ENCODE peak calls at places on chromosomes 11 and 22, in seven cellular contexts. One of them, this sample, is unnamed. For H3K9me3, the result is how much of the 10 kb centered on the place peaks cover.

GRCh38 chr11:58193403-58193802 is 4.5 kb downstream of the OR9Q2 start:
- DNase-seq in astrocyte: no peak
- DNase-seq in gastrocnemius medialis: no peak
- DNase-seq in adipocyte: no peak
- DNase-seq in PC-3: no peak
- DNase-seq in body of pancreas: no peak
- DNase-seq in tibial nerve: no peak
- DNase-seq in this sample: no peak

GRCh38 chr11:129973068-129973467 is 29.6 kb downstream of the PRDM10 start:
- DNase-seq in adipocyte: no peak
- DNase-seq in tibial nerve: no peak
- DNase-seq in astrocyte: no peak
- DNase-seq in body of pancreas: no peak
- DNase-seq in gastrocnemius medialis: no peak
- DNase-seq in PC-3: no peak
- DNase-seq in this sample: no peak

GRCh38 chr11:123100378-123101085 is 38.6 kb upstream of the HSPA8 start:
- DNase-seq in body of pancreas: peak
- DNase-seq in astrocyte: peak
- DNase-seq in tibial nerve: peak
- DNase-seq in adipocyte: peak
- DNase-seq in gastrocnemius medialis: no peak
- DNase-seq in PC-3: no peak
- DNase-seq in this sample: no peak

GRCh38 chr11:61602775-61603569 is 22.1 kb upstream of the SYT7 start:
- DNase-seq in gastrocnemius medialis: peak
- DNase-seq in adipocyte: peak
- DNase-seq in astrocyte: peak
- DNase-seq in tibial nerve: peak
- DNase-seq in body of pancreas: peak
- DNase-seq in PC-3: peak
- DNase-seq in this sample: no peak

GRCh38 chr11:12376259-12376971 is 956 bp upstream of the PARVA start:
- DNase-seq in adipocyte: peak
- DNase-seq in gastrocnemius medialis: peak
- DNase-seq in tibial nerve: peak
- DNase-seq in astrocyte: peak
- DNase-seq in body of pancreas: peak
- DNase-seq in PC-3: no peak
- DNase-seq in this sample: no peak

GRCh38 chr11:71236836-71237475 is 15.4 kb downstream of the SHANK2 start:
- DNase-seq in astrocyte: no peak
- DNase-seq in gastrocnemius medialis: no peak
- DNase-seq in body of pancreas: no peak
- DNase-seq in adipocyte: no peak
- DNase-seq in tibial nerve: no peak
- DNase-seq in PC-3: no peak
- DNase-seq in this sample: no peak

GRCh38 chr11:103499710-103500340 is 390.6 kb downstream of the DYNC2H1 start:
- DNase-seq in PC-3: peak
- DNase-seq in astrocyte: no peak
- DNase-seq in gastrocnemius medialis: no peak
- DNase-seq in tibial nerve: no peak
- DNase-seq in body of pancreas: no peak
- DNase-seq in adipocyte: no peak
- DNase-seq in this sample: no peak

GRCh38 chr11:67384851-67385366 is 6.9 kb upstream of the RAD9A start:
- DNase-seq in PC-3: peak
- DNase-seq in body of pancreas: peak
- DNase-seq in astrocyte: peak
- DNase-seq in adipocyte: peak
- DNase-seq in tibial nerve: no peak
- DNase-seq in gastrocnemius medialis: no peak
- DNase-seq in this sample: no peak

GRCh38 chr22:23862103-23862502 is 4.4 kb downstream of the SLC2A11 start:
- DNase-seq in astrocyte: no peak
- DNase-seq in body of pancreas: peak
- DNase-seq in PC-3: peak
- DNase-seq in tibial nerve: no peak
- DNase-seq in adipocyte: peak
- DNase-seq in gastrocnemius medialis: no peak
- DNase-seq in this sample: no peak

GRCh38 chr11:60942970-60943565 is 8.9 kb downstream of the SLC15A3 start:
- DNase-seq in PC-3: peak
- DNase-seq in gastrocnemius medialis: no peak
- DNase-seq in astrocyte: no peak
- DNase-seq in tibial nerve: no peak
- DNase-seq in body of pancreas: peak
- DNase-seq in adipocyte: peak
- DNase-seq in this sample: no peak

GRCh38 chr22:48498526-48499331 is 1328.9 kb downstream of the BRD1 start:
- DNase-seq in body of pancreas: no peak
- DNase-seq in tibial nerve: no peak
- DNase-seq in adipocyte: no peak
- DNase-seq in gastrocnemius medialis: no peak
- DNase-seq in astrocyte: no peak
- DNase-seq in PC-3: no peak
- DNase-seq in this sample: no peak

GRCh38 chr11:72114570-72114969 is 2.1 kb upstream of the ANAPC15 start:
- DNase-seq in tibial nerve: no peak
- DNase-seq in astrocyte: no peak
- DNase-seq in PC-3: no peak
- DNase-seq in body of pancreas: no peak
- DNase-seq in adipocyte: no peak
- DNase-seq in gastrocnemius medialis: no peak
- DNase-seq in this sample: no peak

GRCh38 chr11:41935795-41936194 is 476.3 kb upstream of the LRRC4C start:
- DNase-seq in PC-3: no peak
- DNase-seq in adipocyte: no peak
- DNase-seq in body of pancreas: no peak
- DNase-seq in gastrocnemius medialis: no peak
- DNase-seq in astrocyte: no peak
- DNase-seq in tibial nerve: no peak
- DNase-seq in this sample: no peak
- H3K9me3 ChIP-seq in PC-3: under half
- H3K9me3 ChIP-seq in adipocyte: under half
- H3K9me3 ChIP-seq in body of pancreas: under half
- H3K9me3 ChIP-seq in gastrocnemius medialis: under half
- H3K9me3 ChIP-seq in astrocyte: under half
- H3K9me3 ChIP-seq in tibial nerve: under half
- H3K9me3 ChIP-seq in this sample: under half

DNA sequence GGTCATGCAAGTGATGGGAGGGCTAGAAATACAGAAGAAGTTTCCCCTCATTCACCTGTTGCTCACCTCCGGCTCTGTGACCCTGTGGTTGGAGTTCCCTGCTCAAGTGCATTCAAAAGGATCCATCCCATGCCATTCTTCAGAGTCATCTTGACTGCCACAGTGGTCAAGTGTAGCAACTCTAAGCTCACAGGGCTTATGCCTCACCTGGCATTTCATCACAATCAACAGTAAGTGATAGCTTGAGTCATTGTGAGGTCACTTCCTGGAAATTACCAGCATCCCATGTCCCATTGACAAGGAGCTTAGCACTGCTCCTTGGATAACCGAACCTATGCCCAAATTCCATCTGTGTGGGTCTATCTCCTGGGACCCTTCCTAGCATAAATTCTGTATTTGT is 55.6 kb downstream of the OR4C45 start:
- DNase-seq in gastrocnemius medialis: no peak
- DNase-seq in PC-3: peak
- DNase-seq in tibial nerve: no peak
- DNase-seq in astrocyte: no peak
- DNase-seq in adipocyte: no peak
- DNase-seq in body of pancreas: no peak
- DNase-seq in this sample: no peak
- H3K9me3 ChIP-seq in gastrocnemius medialis: under half
- H3K9me3 ChIP-seq in PC-3: under half
- H3K9me3 ChIP-seq in tibial nerve: under half
- H3K9me3 ChIP-seq in astrocyte: under half
- H3K9me3 ChIP-seq in adipocyte: under half
- H3K9me3 ChIP-seq in body of pancreas: under half
- H3K9me3 ChIP-seq in this sample: under half

DNA sequence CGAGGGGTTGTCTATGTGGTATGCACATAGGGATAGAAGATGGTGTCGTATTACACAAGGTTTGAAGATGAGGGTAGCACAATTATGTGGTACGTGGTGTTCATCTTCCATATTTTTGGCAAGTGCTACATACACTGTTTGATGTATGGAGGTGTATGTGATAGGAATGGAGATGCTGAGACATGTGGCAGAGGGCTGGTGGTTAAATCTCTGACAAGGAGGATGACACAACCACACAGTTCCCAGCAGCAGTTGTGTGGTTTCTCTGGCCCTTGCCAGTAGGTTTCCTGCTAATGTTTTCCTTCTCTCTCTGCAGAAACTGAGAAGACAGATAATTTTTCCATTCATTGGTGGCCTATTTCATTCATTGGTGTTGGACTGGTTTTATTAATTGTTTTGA is 17.0 kb downstream of the NCR3LG1 start:
- DNase-seq in gastrocnemius medialis: no peak
- DNase-seq in astrocyte: no peak
- DNase-seq in PC-3: no peak
- DNase-seq in tibial nerve: no peak
- DNase-seq in body of pancreas: no peak
- DNase-seq in adipocyte: no peak
- DNase-seq in this sample: no peak
- H3K9me3 ChIP-seq in gastrocnemius medialis: under half
- H3K9me3 ChIP-seq in astrocyte: under half
- H3K9me3 ChIP-seq in PC-3: under half
- H3K9me3 ChIP-seq in tibial nerve: under half
- H3K9me3 ChIP-seq in body of pancreas: under half
- H3K9me3 ChIP-seq in adipocyte: under half
- H3K9me3 ChIP-seq in this sample: under half

DNA sequence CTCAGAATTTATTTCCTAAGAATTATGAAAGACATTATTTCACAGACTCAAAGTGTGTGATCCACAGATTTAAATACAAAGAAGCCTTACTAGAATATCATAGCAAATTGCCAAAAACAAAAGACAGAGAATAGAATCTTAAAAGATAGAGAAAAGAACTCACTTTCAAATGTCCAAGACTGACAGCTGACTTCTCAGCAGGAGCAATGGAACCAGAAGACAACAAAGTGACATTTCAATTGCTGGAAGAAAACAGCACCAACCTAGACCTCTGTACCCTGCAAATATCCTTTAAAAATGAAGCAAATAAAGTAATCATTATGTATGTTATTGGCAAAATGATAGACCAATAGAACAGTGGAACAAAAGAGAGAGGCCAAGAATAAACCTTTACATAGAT is 109.2 kb downstream of the TTC17 start:
- DNase-seq in PC-3: no peak
- DNase-seq in tibial nerve: no peak
- DNase-seq in body of pancreas: no peak
- DNase-seq in gastrocnemius medialis: no peak
- DNase-seq in adipocyte: no peak
- DNase-seq in astrocyte: no peak
- DNase-seq in this sample: no peak
- H3K9me3 ChIP-seq in PC-3: under half
- H3K9me3 ChIP-seq in tibial nerve: under half
- H3K9me3 ChIP-seq in body of pancreas: under half
- H3K9me3 ChIP-seq in gastrocnemius medialis: under half
- H3K9me3 ChIP-seq in adipocyte: under half
- H3K9me3 ChIP-seq in astrocyte: under half
- H3K9me3 ChIP-seq in this sample: under half

This sample was measured in T-helper 17 cell.